ENCODE peak calls at places on chromosomes 7 and 10, in seven cellular contexts. One of them, this sample, is unnamed.
A peak's percentile ranks its signal among the peaks of the same experiment; 100 is the strongest.

GRCh38 chr10:113341138-113341537 is 211.7 kb upstream of the HABP2 start:
- DNase-seq in stomach: no peak
- DNase-seq in astrocyte of the spinal cord: no peak
- DNase-seq in breast epithelium: no peak
- DNase-seq in psoas muscle: no peak
- DNase-seq in B cell: no peak
- DNase-seq in GM20000: no peak
- DNase-seq in this sample: no peak

GRCh38 chr10:124185074-124185473 is 91.7 kb upstream of the CHST15 start:
- DNase-seq in stomach: no peak
- DNase-seq in astrocyte of the spinal cord: no peak
- DNase-seq in breast epithelium: no peak
- DNase-seq in psoas muscle: no peak
- DNase-seq in B cell: no peak
- DNase-seq in GM20000: no peak
- DNase-seq in this sample: no peak

GRCh38 chr7:28395806-28396205 is 16.5 kb upstream of the CREB5 start:
- DNase-seq in stomach: no peak
- DNase-seq in astrocyte of the spinal cord: no peak
- DNase-seq in breast epithelium: no peak
- DNase-seq in psoas muscle: no peak
- DNase-seq in B cell: no peak
- DNase-seq in GM20000: no peak
- DNase-seq in this sample: no peak

GRCh38 chr10:12019343-12019971 is 23.2 kb downstream of the UPF2 start:
- DNase-seq in stomach: no peak
- DNase-seq in astrocyte of the spinal cord: no peak
- DNase-seq in breast epithelium: no peak
- DNase-seq in psoas muscle: no peak
- DNase-seq in B cell: no peak
- DNase-seq in GM20000: no peak
- DNase-seq in this sample: no peak

GRCh38 chr7:22393825-22394458 is 37.0 kb upstream of the RAPGEF5 start:
- DNase-seq in stomach: no peak
- DNase-seq in astrocyte of the spinal cord: no peak
- DNase-seq in breast epithelium: no peak
- DNase-seq in psoas muscle: no peak
- DNase-seq in B cell: no peak
- DNase-seq in GM20000: no peak
- DNase-seq in this sample: no peak

GRCh38 chr7:36852017-36852416 is 127.7 kb upstream of the AOAH start:
- DNase-seq in stomach: no peak
- DNase-seq in astrocyte of the spinal cord: no peak
- DNase-seq in breast epithelium: no peak
- DNase-seq in psoas muscle: no peak
- DNase-seq in B cell: no peak
- DNase-seq in GM20000: no peak
- DNase-seq in this sample: peak; percentile 21

GRCh38 chr10:28429573-28430216 is 103.2 kb upstream of the WAC start:
- DNase-seq in stomach: no peak
- DNase-seq in astrocyte of the spinal cord: no peak
- DNase-seq in breast epithelium: no peak
- DNase-seq in psoas muscle: no peak
- DNase-seq in B cell: no peak
- DNase-seq in GM20000: no peak
- DNase-seq in this sample: no peak

GRCh38 chr7:22811746-22812280 is 10.8 kb downstream of the TOMM7 start:
- DNase-seq in stomach: no peak
- DNase-seq in astrocyte of the spinal cord: no peak
- DNase-seq in breast epithelium: no peak
- DNase-seq in psoas muscle: no peak
- DNase-seq in B cell: no peak
- DNase-seq in GM20000: no peak
- DNase-seq in this sample: no peak

GRCh38 chr10:6920072-6921019 is 340.3 kb upstream of the PRKCQ start:
- DNase-seq in stomach: peak; percentile 82
- DNase-seq in astrocyte of the spinal cord: peak; percentile 55
- DNase-seq in breast epithelium: peak; percentile 73
- DNase-seq in psoas muscle: peak; percentile 79
- DNase-seq in B cell: peak; percentile 61
- DNase-seq in GM20000: peak; percentile 76
- DNase-seq in this sample: peak; percentile 92

GRCh38 chr10:63697956-63698814 is 177.0 kb downstream of the REEP3 start:
- DNase-seq in stomach: no peak
- DNase-seq in astrocyte of the spinal cord: no peak
- DNase-seq in breast epithelium: no peak
- DNase-seq in psoas muscle: no peak
- DNase-seq in B cell: peak; percentile 56
- DNase-seq in GM20000: peak; percentile 30
- DNase-seq in this sample: no peak

GRCh38 chr10:121481222-121481621 is 117.0 kb downstream of the FGFR2 start:
- DNase-seq in stomach: no peak
- DNase-seq in astrocyte of the spinal cord: peak; percentile 15
- DNase-seq in breast epithelium: no peak
- DNase-seq in psoas muscle: no peak
- DNase-seq in B cell: no peak
- DNase-seq in GM20000: no peak
- DNase-seq in this sample: no peak

GRCh38 chr10:102102421-102102820 is 17.7 kb downstream of the LDB1 start:
- DNase-seq in stomach: no peak
- DNase-seq in astrocyte of the spinal cord: no peak
- DNase-seq in breast epithelium: no peak
- DNase-seq in psoas muscle: no peak
- DNase-seq in B cell: no peak
- DNase-seq in GM20000: no peak
- DNase-seq in this sample: no peak

GRCh38 chr7:42922017-42922753 is 9.8 kb downstream of the PSMA2 start:
- DNase-seq in stomach: no peak
- DNase-seq in astrocyte of the spinal cord: no peak
- DNase-seq in breast epithelium: no peak
- DNase-seq in psoas muscle: no peak
- DNase-seq in B cell: no peak
- DNase-seq in GM20000: no peak
- DNase-seq in this sample: no peak

GRCh38 chr10:127013696-127014095 is 108.5 kb downstream of the DOCK1 start:
- DNase-seq in stomach: no peak
- DNase-seq in astrocyte of the spinal cord: no peak
- DNase-seq in breast epithelium: no peak
- DNase-seq in psoas muscle: no peak
- DNase-seq in B cell: no peak
- DNase-seq in GM20000: no peak
- DNase-seq in this sample: no peak

GRCh38 chr7:72042855-72043254 is 369.3 kb downstream of the CALN1 start:
- DNase-seq in stomach: no peak
- DNase-seq in astrocyte of the spinal cord: no peak
- DNase-seq in breast epithelium: no peak
- DNase-seq in psoas muscle: no peak
- DNase-seq in B cell: no peak
- DNase-seq in GM20000: no peak
- DNase-seq in this sample: no peak

GRCh38 chr10:52523696-52524095 is 209.6 kb downstream of the DKK1 start:
- DNase-seq in stomach: no peak
- DNase-seq in astrocyte of the spinal cord: no peak
- DNase-seq in breast epithelium: no peak
- DNase-seq in psoas muscle: no peak
- DNase-seq in B cell: no peak
- DNase-seq in GM20000: no peak
- DNase-seq in this sample: no peak

GRCh38 chr10:52526251-52526823 is 212.3 kb downstream of the DKK1 start:
- DNase-seq in stomach: no peak
- DNase-seq in astrocyte of the spinal cord: peak; percentile 50
- DNase-seq in breast epithelium: no peak
- DNase-seq in psoas muscle: no peak
- DNase-seq in B cell: no peak
- DNase-seq in GM20000: no peak
- DNase-seq in this sample: no peak

GRCh38 chr10:52525761-52526160 is 211.7 kb downstream of the DKK1 start:
- DNase-seq in stomach: no peak
- DNase-seq in astrocyte of the spinal cord: peak; percentile 60
- DNase-seq in breast epithelium: no peak
- DNase-seq in psoas muscle: no peak
- DNase-seq in B cell: no peak
- DNase-seq in GM20000: no peak
- DNase-seq in this sample: no peak
- TF ChIP-seq CTCF in stomach: no peak
- TF ChIP-seq CTCF in astrocyte of the spinal cord: no peak
- TF ChIP-seq CTCF in breast epithelium: no peak
- TF ChIP-seq CTCF in psoas muscle: no peak
- TF ChIP-seq CTCF in B cell: no peak
- TF ChIP-seq CTCF in GM20000: no peak
- TF ChIP-seq CTCF in this sample: no peak

GRCh38 chr7:108875139-108875538 is 305.5 kb downstream of the DNAJB9 start:
- DNase-seq in stomach: no peak
- DNase-seq in astrocyte of the spinal cord: peak; percentile 28
- DNase-seq in breast epithelium: no peak
- DNase-seq in psoas muscle: no peak
- DNase-seq in B cell: no peak
- DNase-seq in GM20000: no peak
- DNase-seq in this sample: peak; percentile 51
- TF ChIP-seq CTCF in stomach: no peak
- TF ChIP-seq CTCF in astrocyte of the spinal cord: peak; percentile 46
- TF ChIP-seq CTCF in breast epithelium: no peak
- TF ChIP-seq CTCF in psoas muscle: no peak
- TF ChIP-seq CTCF in B cell: no peak
- TF ChIP-seq CTCF in GM20000: peak; percentile 26
- TF ChIP-seq CTCF in this sample: peak; percentile 37

DNA sequence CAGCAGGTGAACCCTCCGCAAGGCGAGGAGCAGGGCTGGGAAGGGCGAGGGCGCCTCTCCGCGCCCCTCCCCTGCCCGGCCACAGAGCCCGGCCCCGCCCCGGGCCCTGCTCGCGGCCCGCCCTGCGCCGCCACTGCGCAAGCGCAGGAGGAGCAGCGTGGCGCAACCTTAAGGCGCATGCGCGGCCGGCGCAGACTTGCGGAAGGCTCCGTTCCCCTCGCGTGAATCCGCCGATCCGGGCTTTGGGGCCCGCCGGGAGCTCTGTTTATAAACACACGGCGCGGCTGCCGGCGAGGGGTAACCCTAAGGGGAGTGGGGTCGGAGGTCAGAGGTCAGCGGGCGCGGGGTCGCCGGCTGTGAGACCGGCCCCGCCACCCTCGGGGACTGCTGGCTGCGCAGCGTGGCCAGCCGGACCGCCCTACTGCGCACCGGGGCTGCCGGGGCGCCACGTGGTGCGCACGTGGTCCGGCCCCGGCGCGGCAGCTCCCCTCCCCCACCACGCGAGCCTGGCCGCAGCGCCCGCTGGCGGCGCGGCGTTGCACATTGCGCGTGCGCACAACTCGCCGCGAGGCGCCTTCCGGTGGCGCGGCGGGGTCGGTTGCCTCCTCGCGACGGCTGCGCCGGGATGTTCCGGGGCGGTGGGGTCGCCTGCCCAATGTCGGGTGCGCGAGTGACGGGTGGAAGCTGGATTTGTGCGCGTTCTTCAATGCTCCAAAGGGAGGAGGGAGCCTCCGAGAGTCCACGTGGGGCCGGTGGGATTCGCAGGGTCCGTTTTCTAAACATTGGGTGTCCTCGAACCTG is 40.2 kb upstream of the FOXK1 start:
- DNase-seq in stomach: peak; percentile 97
- DNase-seq in astrocyte of the spinal cord: peak; percentile 94
- DNase-seq in breast epithelium: peak; percentile 96
- DNase-seq in psoas muscle: peak; percentile 98
- DNase-seq in B cell: peak; percentile 98
- DNase-seq in GM20000: peak; percentile 98
- DNase-seq in this sample: peak; percentile 97
- TF ChIP-seq CTCF in stomach: no peak
- TF ChIP-seq CTCF in astrocyte of the spinal cord: no peak
- TF ChIP-seq CTCF in breast epithelium: no peak
- TF ChIP-seq CTCF in psoas muscle: peak; percentile 44
- TF ChIP-seq CTCF in B cell: peak; percentile 44
- TF ChIP-seq CTCF in GM20000: peak; percentile 71
- TF ChIP-seq CTCF in this sample: no peak

GRCh38 chr10:794382-794956 is 105.0 kb upstream of the DIP2C start:
- DNase-seq in stomach: no peak
- DNase-seq in astrocyte of the spinal cord: peak; percentile 24
- DNase-seq in breast epithelium: no peak
- DNase-seq in psoas muscle: peak; percentile 31
- DNase-seq in B cell: no peak
- DNase-seq in GM20000: no peak
- DNase-seq in this sample: no peak
- TF ChIP-seq CTCF in stomach: no peak
- TF ChIP-seq CTCF in astrocyte of the spinal cord: peak; percentile 45
- TF ChIP-seq CTCF in breast epithelium: no peak
- TF ChIP-seq CTCF in psoas muscle: peak; percentile 26
- TF ChIP-seq CTCF in B cell: no peak
- TF ChIP-seq CTCF in GM20000: no peak
- TF ChIP-seq CTCF in this sample: no peak